ENCODE peak calls at places on chromosomes 11 and 22, in four cellular contexts. K is fibroblast of lung, F is nephron progenitor cell, G is endothelial cell. Y is an unnamed sample.

GRCh38 chr22:29427176-29427760 is 11.1 kb upstream of the RFPL1 start:
- DNase-seq in K (no peak), F (no peak), G (no peak), Y (no peak)

GRCh38 chr11:88454881-88455280 is 117.3 kb upstream of the CTSC start:
- DNase-seq in K (peak; percentile 20), F (no peak), G (no peak), Y (no peak)

GRCh38 chr11:60710482-60710881 is 11.1 kb downstream of the MS4A8 start:
- DNase-seq in K (no peak), F (no peak), G (peak; percentile 21), Y (no peak)

GRCh38 chr22:36252754-36253522 is at the start of gene APOL1:
- DNase-seq in K (no peak), F (no peak), G (no peak), Y (no peak)

GRCh38 chr11:67486481-67487195 is 3.8 kb downstream of the AIP start:
- DNase-seq in K (no peak), F (no peak), G (no peak), Y (no peak)

GRCh38 chr11:72146625-72147024 is 11.1 kb downstream of the FOLR3 start:
- DNase-seq in K (no peak), F (no peak), G (no peak), Y (no peak)

GRCh38 chr22:32842486-32842885 is 41.0 kb downstream of the TIMP3 start:
- DNase-seq in K (peak; percentile 54), F (no peak), G (no peak), Y (no peak)

GRCh38 chr11:118621071-118621815 is 13.8 kb downstream of the PHLDB1 start:
- DNase-seq in K (peak; percentile 91), F (peak; percentile 85), G (peak; percentile 65), Y (peak; percentile 23)

GRCh38 chr11:64444838-64445441 is 86.0 kb downstream of the RPS6KA4 start:
- DNase-seq in K (peak; percentile 11), F (peak; percentile 22), G (no peak), Y (no peak)

GRCh38 chr11:128627666-128628342 is 40.4 kb upstream of the ETS1 start:
- DNase-seq in K (no peak), F (no peak), G (no peak), Y (no peak)
- TF ChIP-seq CTCF in K (no peak), F (no peak), G (no peak), Y (no peak)

DNA sequence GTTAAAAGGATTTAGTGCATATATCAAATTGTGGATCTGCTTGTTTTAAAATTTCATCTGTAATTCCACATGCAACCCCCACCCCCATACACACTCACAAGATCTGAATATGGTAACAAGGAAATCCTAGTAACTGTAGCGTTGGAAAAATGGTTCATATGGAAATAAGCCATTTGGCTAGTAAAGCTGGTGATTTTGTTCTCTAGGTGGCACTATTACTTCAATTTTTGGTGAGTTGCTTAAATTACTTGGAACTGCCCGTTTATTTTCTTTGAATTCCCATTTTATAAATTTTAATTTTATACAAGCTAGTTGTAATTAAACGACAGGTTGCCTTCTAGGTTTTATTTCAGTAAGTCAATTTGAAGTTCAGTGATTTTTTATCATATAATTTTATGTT is 5.3 kb downstream of the BDNF start:
- DNase-seq in K (peak; percentile 55), F (no peak), G (no peak), Y (no peak)
- TF ChIP-seq CTCF in K (peak; percentile 15), F (peak; percentile 48), G (no peak), Y (no peak)

GRCh38 chr22:50342651-50343540 is at the start of gene PPP6R2:
- DNase-seq in K (peak; percentile 60), F (peak; percentile 92), G (peak; percentile 89), Y (peak; percentile 71)
- TF ChIP-seq CTCF in K (no peak), F (peak; percentile 13), G (peak; percentile 32), Y (no peak)

GRCh38 chr22:23750744-23751440 is at the start of gene ZNF70:
- DNase-seq in K (peak; percentile 77), F (peak; percentile 89), G (peak; percentile 82), Y (peak; percentile 60)
- TF ChIP-seq CTCF in K (no peak), F (no peak), G (no peak), Y (no peak)

GRCh38 chr11:58216476-58216875 is 4.0 kb downstream of the OR1S1 start:
- DNase-seq in K (no peak), F (no peak), G (no peak), Y (no peak)
- TF ChIP-seq CTCF in K (no peak), F (no peak), G (no peak), Y (no peak)

GRCh38 chr11:6258141-6258540 is 1.5 kb upstream of the CCKBR start:
- DNase-seq in K (no peak), F (no peak), G (no peak), Y (no peak)
- TF ChIP-seq CTCF in K (no peak), F (no peak), G (no peak), Y (no peak)

DNA sequence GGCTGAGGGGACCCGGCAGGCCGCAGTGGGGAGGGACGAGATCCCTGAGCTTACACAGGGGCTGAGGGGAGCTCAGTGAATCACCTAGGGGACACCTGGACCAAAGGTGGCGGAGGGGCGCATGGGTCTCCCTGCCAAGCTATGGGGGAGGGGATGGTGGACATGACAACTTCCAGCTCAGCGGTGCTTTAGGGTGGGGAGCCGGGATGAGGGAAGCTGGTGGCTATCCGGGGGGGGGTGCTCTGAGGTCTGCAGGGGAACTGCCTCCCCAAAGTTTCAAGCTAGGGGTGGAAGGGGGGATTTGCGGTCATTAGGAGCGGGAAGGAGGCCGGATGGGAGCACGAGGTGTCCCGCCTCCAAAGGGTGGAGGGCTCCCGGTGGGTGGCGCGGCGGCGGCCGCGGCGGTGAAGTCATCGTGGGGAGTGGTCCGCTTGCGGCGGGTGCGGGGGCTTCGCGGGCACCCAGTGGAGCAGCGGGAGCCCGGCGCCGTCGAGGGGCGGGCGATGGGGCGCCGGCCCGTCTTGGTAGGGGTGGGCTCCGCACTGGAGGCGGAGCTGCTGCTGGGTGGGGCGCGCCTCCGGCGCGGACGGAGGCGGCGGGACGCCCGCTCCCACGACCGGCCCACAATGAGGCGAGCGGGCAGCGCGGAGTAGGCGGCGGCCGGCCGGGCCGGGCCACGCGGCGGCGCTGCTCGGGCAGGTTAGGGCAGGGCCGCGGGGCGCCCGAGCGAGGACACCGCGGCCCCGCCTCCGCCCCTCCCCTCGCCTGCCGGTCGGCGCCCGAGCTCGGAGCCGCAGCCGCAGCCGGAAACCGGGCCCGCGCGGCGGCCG is at the start of gene MICALL1:
- DNase-seq in K (peak; percentile 79), F (peak; percentile 86), G (peak; percentile 76), Y (no peak)
- TF ChIP-seq CTCF in K (no peak), F (no peak), G (no peak), Y (no peak)

GRCh38 chr11:21921151-21921550 is 271.7 kb upstream of the ANO5 start:
- DNase-seq in K (no peak), F (no peak), G (no peak), Y (no peak)
- TF ChIP-seq CTCF in K (no peak), F (no peak), G (no peak), Y (no peak)

DNA sequence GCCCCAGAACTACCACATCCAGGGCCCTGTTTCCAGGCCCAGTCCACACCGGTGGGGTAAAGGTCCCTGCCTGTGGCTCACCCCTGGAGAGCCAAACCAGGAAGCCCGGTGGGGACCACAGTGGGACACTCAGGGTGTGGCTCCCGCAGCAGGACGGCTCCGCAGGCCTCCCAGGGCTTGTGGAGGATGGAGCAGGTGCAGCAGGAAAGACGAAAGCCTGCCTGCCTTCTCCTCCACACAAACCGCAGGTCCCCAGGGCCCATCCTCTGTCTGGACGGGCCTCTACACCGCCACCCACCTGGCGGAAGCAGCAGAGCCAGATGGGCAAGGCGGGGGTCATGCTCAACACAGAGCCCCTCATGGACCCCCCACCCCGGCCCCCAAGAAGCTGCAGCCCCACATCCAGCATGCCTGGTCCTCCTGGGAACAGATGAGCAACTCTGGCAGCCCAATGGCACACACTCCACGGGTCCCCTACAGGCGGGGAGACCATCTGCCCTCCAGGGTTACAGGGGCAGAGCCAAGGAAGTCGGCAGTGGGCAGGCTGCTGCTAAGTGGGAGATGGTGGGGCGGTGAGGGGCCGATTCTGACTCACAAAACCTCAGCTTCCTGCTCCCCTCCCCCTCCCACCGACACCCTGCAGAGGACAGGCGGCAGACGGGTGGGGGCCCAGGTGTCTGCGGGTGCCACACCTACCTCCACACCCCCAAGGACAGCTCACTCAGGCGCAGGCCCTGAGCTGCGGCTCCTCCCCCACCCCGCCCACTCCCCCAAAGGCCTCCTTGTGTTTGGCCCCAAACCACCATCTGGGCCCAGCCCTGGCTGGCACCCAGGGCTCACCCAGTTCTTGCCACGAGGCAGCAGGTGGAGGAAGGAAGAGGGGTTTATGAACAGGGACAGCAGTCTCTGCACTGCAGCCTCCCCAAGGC is 5.2 kb downstream of the SBF1 start:
- DNase-seq in K (peak; percentile 68), F (no peak), G (no peak), Y (no peak)
- TF ChIP-seq CTCF in K (no peak), F (no peak), G (no peak), Y (no peak)

GRCh38 chr11:125942276-125942611 is 3.6 kb upstream of the VSIG10L2 start:
- DNase-seq in K (no peak), F (no peak), G (no peak), Y (no peak)
- TF ChIP-seq CTCF in K (no peak), F (no peak), G (no peak), Y (no peak)